ENCODE peak calls at places on chromosomes 11 and 22, in ten cellular contexts. K is A549, R is fibroblast of the aortic adventitia, M is right atrium auricular region, Y is GM06990, O is colonic mucosa, S is cardiac muscle cell, H is brain microvascular endothelial cell, I is lower leg skin, C is H7. D is an unnamed sample.

GRCh38 chr22:40889116-40889515 is 27.2 kb upstream of the DNAJB7 start:
- DNase-seq in C (no peak), R (no peak), H (no peak), M (no peak), I (no peak), S (no peak), Y (no peak), K (no peak), O (no peak), D (no peak)

GRCh38 chr22:19258371-19258770 is 33.1 kb downstream of the CLTCL1 start:
- DNase-seq in O (no peak), M (no peak), C (no peak), S (no peak), I (no peak), R (no peak), K (no peak), Y (no peak), H (no peak), D (no peak)

GRCh38 chr22:32567544-32567943 is 92.9 kb downstream of the FBXO7 start:
- DNase-seq in K (no peak), Y (no peak), S (no peak), H (no peak), M (no peak), I (no peak), O (no peak), C (no peak), R (no peak), D (no peak)

GRCh38 chr22:26718905-26719304 is 61.5 kb downstream of the MIAT start:
- DNase-seq in O (no peak), S (no peak), I (no peak), K (peak; percentile 73), H (peak; percentile 85), C (no peak), R (peak; percentile 92), Y (no peak), M (no peak), D (no peak)

GRCh38 chr11:63917685-63918523 is 940 bp upstream of the RCOR2 start:
- DNase-seq in Y (no peak), S (peak; percentile 89), O (peak; percentile 90), R (peak; percentile 51), K (peak; percentile 80), M (peak; percentile 68), I (no peak), H (no peak), C (peak; percentile 95), D (peak; percentile 45)

GRCh38 chr11:64356498-64357411 is 2.2 kb upstream of the RPS6KA4 start:
- DNase-seq in Y (no peak), H (no peak), C (peak; percentile 95), K (peak; percentile 84), M (no peak), O (no peak), R (peak; percentile 41), S (peak; percentile 84), I (no peak), D (no peak)

GRCh38 chr11:131042041-131042390 is 125.7 kb upstream of the SNX19 start:
- DNase-seq in O (no peak), M (no peak), I (no peak), Y (no peak), S (no peak), R (no peak), C (no peak), K (no peak), H (no peak), D (no peak)

GRCh38 chr11:62445314-62445740 is 26.5 kb downstream of the SCGB1A1 start:
- DNase-seq in H (no peak), O (no peak), I (no peak), S (no peak), K (no peak), C (no peak), M (peak; percentile 72), R (peak; percentile 95), Y (no peak), D (no peak)

GRCh38 chr11:124643605-124644425 is 21.2 kb downstream of the TBRG1 start:
- DNase-seq in Y (no peak), M (no peak), H (peak; percentile 96), I (no peak), K (no peak), O (no peak), C (no peak), R (peak; percentile 99), S (no peak), D (no peak)

GRCh38 chr22:33350961-33351360 is 292.8 kb upstream of the SYN3 start:
- DNase-seq in R (no peak), I (no peak), S (no peak), K (no peak), H (no peak), Y (no peak), O (no peak), M (no peak), C (no peak), D (no peak)

GRCh38 chr11:14075118-14075601 is 112.6 kb downstream of the SPON1 start:
- DNase-seq in R (no peak), K (no peak), O (no peak), M (no peak), I (no peak), S (no peak), Y (no peak), C (no peak), H (no peak), D (no peak)

GRCh38 chr11:59818572-59818971 is 8.0 kb upstream of the MRPL16 start:
- DNase-seq in R (no peak), K (no peak), C (no peak), M (no peak), H (no peak), S (no peak), O (no peak), I (no peak), Y (no peak), D (peak; percentile 14)

GRCh38 chr22:38835888-38836301 is 7.9 kb downstream of the NPTXR start:
- DNase-seq in S (no peak), H (no peak), O (no peak), I (no peak), Y (no peak), R (peak; percentile 11), M (no peak), K (no peak), C (no peak), D (no peak)

GRCh38 chr11:124297921-124298320 is 15.8 kb downstream of the OR8D1 start:
- DNase-seq in R (peak; percentile 44), H (no peak), S (no peak), Y (no peak), M (no peak), O (no peak), C (no peak), K (no peak), I (no peak), D (no peak)

GRCh38 chr11:123187670-123188507 is 7.2 kb downstream of the CLMP start:
- DNase-seq in S (no peak), C (no peak), M (no peak), O (no peak), I (no peak), K (no peak), Y (no peak), H (peak; percentile 11), R (peak; percentile 78), D (no peak)

GRCh38 chr11:17076517-17077239 is 789 bp downstream of the RPS13 start:
- DNase-seq in M (no peak), I (no peak), S (peak; percentile 7), O (no peak), R (peak; percentile 25), K (no peak), Y (no peak), C (no peak), H (no peak), D (no peak)

GRCh38 chr11:33017478-33017877 is 1.8 kb downstream of the DEPDC7 start:
- DNase-seq in C (no peak), M (no peak), K (no peak), R (no peak), S (no peak), O (no peak), I (no peak), Y (no peak), H (no peak), D (no peak)
- H3K4me3 ChIP-seq in C (no peak overlapping the region), M (no peak overlapping the region), K (no peak overlapping the region), R (no peak overlapping the region), S (no peak overlapping the region), O (no peak overlapping the region), I (no peak overlapping the region), Y (no peak overlapping the region), H (no peak overlapping the region), D (no peak overlapping the region)

DNA sequence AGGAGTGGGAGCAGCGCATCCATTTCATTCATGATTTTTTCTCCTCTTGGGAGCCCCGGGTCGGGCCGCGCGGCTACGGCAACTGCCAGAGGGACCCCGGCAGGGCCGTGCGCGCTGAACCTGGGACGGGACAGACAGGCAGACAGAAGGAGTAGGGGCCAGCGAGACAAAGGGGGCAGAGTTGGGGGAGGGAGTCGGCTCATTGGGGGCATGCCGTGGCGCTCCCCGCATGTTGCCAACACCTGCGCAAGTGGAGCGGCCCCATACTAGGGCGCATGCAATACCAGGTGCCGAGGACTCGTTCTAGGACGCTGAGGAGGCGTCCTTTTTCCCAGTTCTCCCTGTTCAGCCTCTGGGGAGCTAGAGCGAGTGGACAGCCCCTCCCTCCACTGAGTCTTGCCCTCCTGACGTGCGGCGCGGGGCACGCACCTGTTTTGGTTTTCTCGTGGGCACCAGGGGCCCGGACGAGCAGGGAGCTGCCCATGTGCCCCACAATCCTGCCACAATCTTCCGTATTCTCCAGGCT is 531 bp upstream of the PTPN5 start:
- DNase-seq in I (no peak), R (no peak), K (peak; percentile 14), Y (no peak), M (no peak), H (no peak), O (no peak), C (no peak), S (peak; percentile 37), D (no peak)
- H3K4me3 ChIP-seq in I (peak overlapping the region; percentile 15), R (no peak overlapping the region), K (peak overlapping the region; percentile 54), Y (no peak overlapping the region), M (peak overlapping the region; percentile 10), H (peak overlapping the region; percentile 30), O (no peak overlapping the region), C (peak overlapping the region; percentile 89), S (peak overlapping the region; percentile 54), D (no peak overlapping the region)

DNA sequence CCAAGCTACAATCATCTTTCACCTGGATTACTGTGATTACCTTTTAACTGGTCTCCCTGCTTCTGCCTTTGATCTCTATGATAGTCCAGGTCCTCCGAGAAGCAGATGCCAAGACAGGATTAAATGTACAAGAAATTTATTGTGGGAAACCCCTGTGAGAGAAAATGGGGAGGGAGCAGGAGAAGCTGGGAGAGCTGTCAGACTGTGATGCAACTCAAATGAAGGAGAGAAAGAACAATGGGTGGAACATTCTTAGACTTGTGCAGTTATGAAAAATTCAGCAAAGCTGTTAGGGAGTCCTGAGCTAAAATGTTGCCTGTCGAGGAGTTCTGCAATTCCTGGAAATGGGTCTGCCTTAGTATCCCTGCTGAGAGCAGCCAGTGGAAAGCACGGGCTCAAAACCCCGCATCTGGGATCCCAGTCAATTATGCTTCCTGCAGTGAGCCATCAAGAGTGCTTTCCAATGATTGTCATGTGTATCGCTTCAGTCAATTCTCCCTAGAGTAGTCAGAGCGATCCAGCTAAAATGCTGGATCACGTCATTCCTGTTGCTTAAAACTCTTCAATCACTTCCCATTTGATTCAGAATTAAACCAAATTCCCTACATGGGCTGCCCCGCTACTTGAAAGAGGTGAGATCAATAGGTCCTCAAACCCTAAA is 16.5 kb upstream of the CSTF3 start:
- DNase-seq in M (no peak), C (no peak), O (no peak), Y (no peak), S (no peak), I (no peak), K (no peak), R (no peak), H (no peak), D (no peak)
- H3K4me3 ChIP-seq in M (no peak overlapping the region), C (no peak overlapping the region), O (no peak overlapping the region), Y (no peak overlapping the region), S (no peak overlapping the region), I (no peak overlapping the region), K (no peak overlapping the region), R (no peak overlapping the region), H (no peak overlapping the region), D (no peak overlapping the region)

GRCh38 chr22:50674606-50675552 is 2.3 kb downstream of the SHANK3 start:
- DNase-seq in R (no peak), M (peak; percentile 52), C (peak; percentile 99), Y (no peak), O (peak; percentile 84), K (peak; percentile 50), H (no peak), I (no peak), S (peak; percentile 73), D (peak; percentile 38)
- H3K4me3 ChIP-seq in R (peak overlapping the region; percentile 13), M (peak overlapping the region; percentile 43), C (peak overlapping the region; percentile 51), Y (no peak overlapping the region), O (peak overlapping the region; percentile 27), K (peak overlapping the region; percentile 58), H (peak overlapping the region; percentile 22), I (no peak overlapping the region), S (peak overlapping the region; percentile 55), D (no peak overlapping the region)

D was measured in HL-60.